ENCODE peak calls at places on chromosome 21, in five cellular contexts. A is A549, Q is GM12878, Y is HepG2, M is K562. J is an unnamed sample.

GRCh38 chr21:46194374-46195334 is 10.4 kb upstream of the SPATC1L start:
- DNase-seq in Q (no peak), A (no peak), Y (no peak), M (no peak), J (no peak)

GRCh38 chr21:34845521-34846213 is 176.9 kb downstream of the CLIC6 start:
- DNase-seq in Y (no peak), A (no peak), Q (peak), M (no peak), J (no peak)

GRCh38 chr21:21712761-21713558 is 714.8 kb downstream of the NCAM2 start:
- DNase-seq in A (no peak), Y (no peak), Q (no peak), M (no peak), J (no peak)

GRCh38 chr21:31326478-31327247 is 17.4 kb downstream of the TIAM1 start:
- DNase-seq in A (no peak), Q (peak), Y (no peak), M (no peak), J (no peak)

GRCh38 chr21:31186916-31187315 is 148.6 kb upstream of the KRTAP19-8 start:
- DNase-seq in Q (no peak), A (no peak), M (no peak), Y (no peak), J (no peak)

GRCh38 chr21:29238052-29238966 is 60.4 kb upstream of the BACH1 start:
- DNase-seq in Y (no peak), M (no peak), A (no peak), Q (no peak), J (no peak)

GRCh38 chr21:34022557-34023335 is 50.6 kb upstream of the MRPS6 start:
- DNase-seq in A (no peak), Q (no peak), M (no peak), Y (no peak), J (no peak)

GRCh38 chr21:46604329-46604974 is 430 bp downstream of the S100B start:
- DNase-seq in Y (no peak), M (no peak), A (no peak), Q (no peak), J (no peak)

GRCh38 chr21:28832013-28832714 is 160.5 kb downstream of the LTN1 start:
- DNase-seq in Q (no peak), M (peak), Y (peak), A (no peak), J (no peak)

GRCh38 chr21:46585191-46585953 is 19.5 kb downstream of the S100B start:
- DNase-seq in Q (no peak), M (no peak), Y (no peak), A (no peak), J (no peak)

GRCh38 chr21:28856588-28857250 is 136.0 kb downstream of the LTN1 start:
- DNase-seq in M (no peak), A (no peak), Q (no peak), Y (peak), J (no peak)

GRCh38 chr21:8991968-8992621 is 1529.3 kb upstream of the TPTE start:
- DNase-seq in Y (no peak), A (peak), M (peak), Q (no peak), J (no peak)

GRCh38 chr21:8992731-8993174 is 1528.6 kb upstream of the TPTE start:
- DNase-seq in Y (peak), A (peak), Q (no peak), M (peak), J (no peak)

GRCh38 chr21:8994640-8995511 is 1526.5 kb upstream of the TPTE start:
- DNase-seq in Y (peak), Q (no peak), A (peak), M (peak), J (no peak)

GRCh38 chr21:8993943-8994639 is 1527.3 kb upstream of the TPTE start:
- DNase-seq in A (peak), M (peak), Q (no peak), Y (peak), J (no peak)

GRCh38 chr21:8993284-8993942 is 1528.0 kb upstream of the TPTE start:
- DNase-seq in M (peak), Q (no peak), A (peak), Y (peak), J (no peak)
- TF ChIP-seq RFX5 in M (no peak), Q (no peak), A (no peak), Y (no peak), J (no peak)

GRCh38 chr21:42228709-42229220 is 9.8 kb downstream of the ABCG1 start:
- DNase-seq in Q (no peak), A (no peak), Y (no peak), M (no peak), J (no peak)

GRCh38 chr21:42229676-42230075 is 10.7 kb downstream of the ABCG1 start:
- DNase-seq in A (no peak), M (no peak), Y (no peak), Q (no peak), J (no peak)

GRCh38 chr21:42231761-42232160 is 12.8 kb downstream of the ABCG1 start:
- DNase-seq in M (no peak), Y (no peak), Q (no peak), A (no peak), J (no peak)

GRCh38 chr21:42232176-42232825 is 13.4 kb downstream of the ABCG1 start:
- DNase-seq in M (no peak), A (no peak), Q (no peak), Y (no peak), J (no peak)

GRCh38 chr21:42230636-42231035 is 11.7 kb downstream of the ABCG1 start:
- DNase-seq in A (no peak), M (no peak), Q (no peak), Y (no peak), J (no peak)
- TF ChIP-seq KDM1A in A (no peak), M (no peak), Q (no peak), Y (no peak), J (no peak)

GRCh38 chr21:36992671-36993070 is 13.8 kb upstream of the RIPPLY3 start:
- DNase-seq in Y (no peak), A (no peak), M (no peak), Q (no peak), J (no peak)

GRCh38 chr21:36988536-36988935 is 18.0 kb upstream of the RIPPLY3 start:
- DNase-seq in A (no peak), Y (no peak), Q (no peak), M (no peak), J (no peak)

GRCh38 chr21:36990508-36991205 is 15.8 kb upstream of the RIPPLY3 start:
- DNase-seq in Q (no peak), M (no peak), A (no peak), Y (no peak), J (no peak)

GRCh38 chr21:36987845-36988244 is 18.7 kb upstream of the RIPPLY3 start:
- DNase-seq in Q (no peak), A (no peak), Y (peak), M (no peak), J (no peak)

DNA sequence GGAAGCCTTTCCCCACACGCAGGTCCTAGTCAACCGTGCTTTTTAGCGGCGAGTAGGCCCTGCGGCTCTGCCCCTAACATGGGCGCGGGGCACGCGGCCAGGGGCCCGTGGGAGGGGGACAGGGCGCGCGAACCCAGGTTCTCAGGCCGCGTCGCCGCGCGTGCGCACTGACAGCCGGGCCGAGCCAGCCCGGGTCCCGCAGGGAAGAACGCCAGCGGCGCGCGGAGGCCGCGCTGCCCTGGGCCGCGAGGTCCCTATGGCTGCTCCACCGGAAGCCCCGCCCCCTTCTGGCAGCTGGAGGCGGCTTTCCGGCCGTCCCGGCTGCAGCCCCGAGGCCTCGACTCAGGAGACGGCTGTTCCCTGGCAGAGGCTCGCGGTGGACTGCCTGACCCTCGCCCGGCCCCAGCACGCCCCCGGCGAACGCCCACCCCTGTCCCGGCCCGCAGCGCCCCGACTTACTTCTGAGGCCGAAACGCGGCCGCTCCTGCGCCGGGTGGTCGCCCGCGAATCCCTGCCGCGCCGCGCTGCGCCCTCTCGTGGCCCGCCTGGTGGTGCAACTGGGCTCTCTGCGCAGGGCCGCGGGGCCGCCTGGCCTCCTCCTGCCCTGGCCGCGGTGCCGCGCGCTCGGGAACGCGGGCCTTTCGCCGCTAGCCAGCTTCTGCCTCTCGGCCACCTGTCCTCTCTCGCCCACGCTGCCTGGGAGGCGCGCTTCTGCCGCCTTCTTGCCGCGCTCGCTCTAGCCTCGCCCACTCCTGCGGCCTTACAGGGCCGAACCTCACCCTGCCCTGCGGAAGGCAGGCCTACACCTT is 16.6 kb upstream of the RIPPLY3 start:
- DNase-seq in Q (peak), Y (peak), A (peak), M (peak), J (peak)
- TF ChIP-seq POLR2A in Q (peak), Y (peak), A (peak), M (peak), J (peak)

GRCh38 chr21:32710069-32710784 is 17.6 kb downstream of the SYNJ1 start:
- DNase-seq in A (no peak), Q (no peak), Y (no peak), M (peak), J (no peak)

GRCh38 chr21:32713726-32714125 is 14.1 kb downstream of the SYNJ1 start:
- DNase-seq in M (no peak), A (no peak), Q (no peak), Y (no peak), J (no peak)

GRCh38 chr21:32712641-32713040 is 15.2 kb downstream of the SYNJ1 start:
- DNase-seq in M (no peak), A (no peak), Q (no peak), Y (no peak), J (no peak)

GRCh38 chr21:32712043-32712442 is 15.8 kb downstream of the SYNJ1 start:
- DNase-seq in Y (no peak), M (no peak), A (no peak), Q (peak), J (no peak)

DNA sequence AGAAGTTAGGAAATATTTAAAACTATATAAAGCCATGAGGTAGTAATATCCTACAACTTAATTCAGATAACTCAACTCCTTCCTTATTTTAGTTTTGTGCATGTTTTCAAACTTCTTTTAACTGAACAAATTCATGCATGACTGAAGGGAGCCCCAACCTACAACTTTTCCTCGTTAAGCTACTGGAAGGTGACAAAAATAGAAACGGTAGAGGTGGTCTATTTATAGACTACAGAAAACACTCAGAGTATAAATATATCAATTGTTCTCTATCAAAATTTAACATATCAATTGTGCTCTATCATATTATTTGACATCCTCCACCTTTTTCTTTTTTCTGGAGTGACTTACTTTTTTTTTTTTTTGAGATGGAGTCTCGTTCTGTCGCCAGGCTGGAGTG is 16.8 kb downstream of the SYNJ1 start:
- DNase-seq in Q (no peak), Y (no peak), M (no peak), A (no peak), J (no peak)
- TF ChIP-seq RFX5 in Q (no peak), Y (no peak), M (no peak), A (no peak), J (no peak)

GRCh38 chr21:36861595-36861883 is 104.9 kb downstream of the HLCS start:
- DNase-seq in Y (no peak), M (no peak), Q (no peak), A (no peak), J (no peak)
- TF ChIP-seq KDM1A in Y (no peak), M (no peak), Q (no peak), A (no peak), J (no peak)

GRCh38 chr21:25501996-25502665 is 105.2 kb downstream of the MRPL39 start:
- DNase-seq in A (no peak), Y (no peak), Q (peak), M (no peak), J (no peak)

GRCh38 chr21:25496825-25497482 is 110.3 kb downstream of the MRPL39 start:
- DNase-seq in Q (no peak), A (no peak), Y (no peak), M (no peak), J (no peak)

GRCh38 chr21:25503981-25504380 is 103.3 kb downstream of the MRPL39 start:
- DNase-seq in Y (no peak), A (no peak), M (no peak), Q (no peak), J (no peak)

GRCh38 chr21:25501448-25501847 is 105.8 kb downstream of the MRPL39 start:
- DNase-seq in Y (no peak), A (no peak), Q (no peak), M (no peak), J (no peak)

GRCh38 chr21:25500598-25500997 is 106.7 kb downstream of the MRPL39 start:
- DNase-seq in A (no peak), Y (no peak), Q (no peak), M (no peak), J (no peak)
- TF ChIP-seq POLR2A in A (no peak), Y (no peak), Q (peak), M (no peak), J (no peak)

DNA sequence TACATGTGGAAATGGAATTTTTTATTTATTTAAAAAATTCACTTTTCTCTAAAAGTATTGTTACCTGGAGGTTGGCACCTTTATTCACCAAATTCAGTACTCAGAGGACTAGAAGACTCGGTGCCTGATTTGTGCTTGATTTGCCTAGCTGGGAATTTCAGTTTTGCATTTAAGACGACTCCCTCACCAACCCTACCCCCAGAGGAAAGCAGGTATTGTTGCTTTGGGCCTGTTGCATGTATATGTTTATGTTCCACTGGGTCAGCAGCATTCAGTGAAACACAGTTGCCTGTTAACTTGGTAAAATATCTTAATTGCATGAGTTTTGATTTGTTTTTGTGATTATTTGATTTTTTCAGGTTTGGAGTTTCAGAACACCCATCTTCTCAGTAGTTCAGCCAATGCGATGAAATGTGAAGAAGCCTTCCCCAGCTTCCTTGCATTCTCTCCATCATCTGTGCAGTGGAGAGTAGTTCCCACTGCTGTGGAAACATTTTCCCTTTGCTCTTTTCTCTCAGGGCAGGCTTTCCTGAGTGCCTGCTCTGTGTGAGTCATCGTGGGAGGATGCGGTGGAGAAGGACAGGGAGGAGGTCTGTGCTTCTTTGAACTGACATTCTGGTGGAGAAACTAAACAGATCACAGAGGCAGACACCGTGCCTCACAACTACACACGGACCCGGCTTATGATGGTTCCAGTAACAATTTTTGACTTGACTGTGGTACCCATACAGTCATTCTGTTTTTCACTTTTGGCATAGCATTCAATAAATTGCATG is 6.4 kb downstream of the ADARB1 start:
- DNase-seq in A (no peak), Q (no peak), Y (no peak), M (no peak), J (no peak)
- TF ChIP-seq RFX5 in A (no peak), Q (no peak), Y (no peak), M (no peak), J (no peak)

DNA sequence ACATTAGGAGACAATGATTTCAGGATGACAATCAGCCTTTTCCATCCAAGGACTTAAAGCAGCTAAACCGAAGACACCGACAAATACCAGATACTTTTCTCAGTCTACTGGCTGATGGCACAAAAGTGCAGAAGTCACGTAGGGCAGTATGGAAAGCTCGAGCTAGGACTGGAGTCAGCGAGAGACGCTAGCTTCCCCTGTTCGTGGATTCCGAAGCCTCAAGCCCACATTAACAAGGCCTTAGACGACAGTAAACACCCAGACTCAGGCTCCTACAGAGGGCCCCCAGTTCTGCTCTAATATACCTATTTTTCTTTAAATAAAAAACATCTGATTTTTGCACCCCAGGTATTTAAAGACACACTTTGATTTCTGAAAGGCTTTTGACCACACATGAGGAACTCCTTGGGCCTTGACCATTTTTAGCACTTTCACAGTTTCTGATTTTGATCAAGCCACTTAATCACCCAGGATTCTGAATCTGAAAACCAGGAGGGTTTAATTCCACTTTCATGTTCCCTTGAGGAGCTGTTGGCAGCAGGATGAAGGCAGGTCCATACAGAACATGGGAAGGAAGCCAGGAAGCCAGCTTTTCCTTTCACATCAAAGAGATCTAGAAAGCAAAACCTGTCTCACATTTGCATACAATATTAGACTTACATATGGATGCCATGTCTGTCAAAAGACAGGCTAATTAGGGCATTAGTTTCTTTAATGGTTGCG is 204.1 kb downstream of the GABPA start:
- DNase-seq in A (no peak), Q (no peak), Y (no peak), M (no peak), J (no peak)
- TF ChIP-seq KDM1A in A (no peak), Q (no peak), Y (no peak), M (no peak), J (no peak)

GRCh38 chr21:42974832-42975820 is 764 bp downstream of the PKNOX1 start:
- DNase-seq in A (peak), Q (no peak), Y (peak), M (peak), J (no peak)

GRCh38 chr21:42975886-42976608 is 1.7 kb downstream of the PKNOX1 start:
- DNase-seq in Q (no peak), Y (no peak), A (no peak), M (no peak), J (no peak)

GRCh38 chr21:42971897-42972275 is 2.5 kb upstream of the PKNOX1 start:
- DNase-seq in Q (no peak), Y (peak), A (no peak), M (peak), J (no peak)

GRCh38 chr21:42973309-42973990 is 912 bp upstream of the PKNOX1 start:
- DNase-seq in M (peak), A (no peak), Q (no peak), Y (no peak), J (no peak)

DNA sequence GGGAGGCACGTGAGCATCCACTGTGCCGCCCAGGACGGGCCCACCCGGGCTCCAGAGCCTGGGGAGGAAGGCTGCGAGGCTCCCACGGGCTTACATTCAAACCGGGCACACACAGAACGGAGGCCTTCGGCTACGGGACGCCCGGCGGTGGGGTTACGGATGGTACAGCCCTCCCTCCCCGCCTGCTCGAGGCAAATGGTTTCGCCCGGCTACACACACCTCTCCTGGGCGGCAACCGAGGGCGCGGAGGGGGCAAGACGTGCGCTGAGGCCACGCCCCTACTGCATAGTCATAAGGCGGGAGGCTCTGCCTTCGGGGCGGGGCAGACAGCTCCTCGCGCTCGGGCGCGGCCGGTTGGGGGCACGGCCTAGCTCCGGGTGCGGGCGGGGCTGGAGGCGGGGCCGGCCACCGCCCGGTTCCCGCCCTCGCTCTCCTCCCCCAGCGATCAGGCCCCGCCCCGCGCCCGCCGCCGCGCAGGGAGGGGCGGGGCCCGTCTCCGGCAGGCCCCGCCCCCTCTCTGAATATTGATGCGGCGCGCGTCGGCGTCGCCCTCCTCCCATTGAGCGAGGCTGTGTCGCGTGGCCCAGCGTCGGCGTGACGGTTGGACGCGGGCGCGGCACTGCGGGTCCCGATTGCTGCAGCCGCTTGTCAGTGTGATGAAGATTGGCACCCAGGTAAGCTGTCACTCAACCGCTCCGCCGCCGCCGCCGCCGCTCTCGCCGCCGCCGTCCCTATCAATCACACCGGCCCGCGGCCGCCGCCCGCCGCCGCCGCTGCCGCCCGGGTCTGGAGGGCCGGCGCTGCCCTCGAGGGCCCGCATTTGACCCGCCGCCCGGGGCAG is at the start of gene PKNOX1:
- DNase-seq in M (peak), A (peak), Y (peak), Q (peak), J (peak)
- TF ChIP-seq POLR2A in M (no peak), A (peak), Y (no peak), Q (peak), J (no peak)